ENCODE peak calls at places on chromosomes 7 and 10, in four cellular contexts. K is GM23248; N is CD8-positive, alpha-beta T cell; H is right cardiac atrium. S is an unnamed sample.
A peak's percentile ranks its signal among the peaks of the same experiment; 100 is the strongest.

GRCh38 chr10:2951235-2951835 is 116.0 kb upstream of the PFKP start:
- DNase-seq in K (no peak), N (no peak), H (no peak), S (no peak)

GRCh38 chr7:91034459-91035368 is 229.5 kb upstream of the FZD1 start:
- DNase-seq in K (peak; percentile 70), N (no peak), H (peak; percentile 61), S (peak; percentile 40)

GRCh38 chr10:12501851-12502525 is 152.6 kb downstream of the CAMK1D start:
- DNase-seq in K (no peak), N (no peak), H (peak; percentile 79), S (no peak)

GRCh38 chr10:14670551-14671240 is 104.0 kb downstream of the FAM107B start:
- DNase-seq in K (peak; percentile 61), N (no peak), H (no peak), S (peak; percentile 27)

GRCh38 chr10:129911451-129912160 is 52.5 kb downstream of the EBF3 start:
- DNase-seq in K (no peak), N (no peak), H (no peak), S (no peak)

GRCh38 chr10:112585052-112585451 is 138.0 kb downstream of the VTI1A start:
- DNase-seq in K (peak; percentile 92), N (no peak), H (no peak), S (no peak)

GRCh38 chr7:132435016-132435990 is 141.0 kb downstream of the PLXNA4 start:
- DNase-seq in K (no peak), N (no peak), H (no peak), S (peak; percentile 15)

GRCh38 chr7:106947244-106947728 is 82.2 kb downstream of the PIK3CG start:
- DNase-seq in K (peak; percentile 80), N (no peak), H (peak; percentile 48), S (peak; percentile 17)

GRCh38 chr7:66844552-66845381 is 76.3 kb upstream of the TMEM248 start:
- DNase-seq in K (peak; percentile 99), N (peak; percentile 99), H (peak; percentile 99), S (peak; percentile 97)

GRCh38 chr10:60916025-60916424 is 28.0 kb downstream of the RHOBTB1 start:
- DNase-seq in K (no peak), N (no peak), H (peak; percentile 32), S (no peak)

GRCh38 chr7:17311952-17312351 is 13.5 kb downstream of the AHR start:
- DNase-seq in K (peak; percentile 66), N (no peak), H (no peak), S (no peak)
- H3K4me1 ChIP-seq in K (peaks cover 43% of the 10 kb centered on the region), N (no peaks in the 10 kb centered on the region), H (peaks cover 2% of the 10 kb centered on the region), S (peaks cover 13% of the 10 kb centered on the region)

DNA sequence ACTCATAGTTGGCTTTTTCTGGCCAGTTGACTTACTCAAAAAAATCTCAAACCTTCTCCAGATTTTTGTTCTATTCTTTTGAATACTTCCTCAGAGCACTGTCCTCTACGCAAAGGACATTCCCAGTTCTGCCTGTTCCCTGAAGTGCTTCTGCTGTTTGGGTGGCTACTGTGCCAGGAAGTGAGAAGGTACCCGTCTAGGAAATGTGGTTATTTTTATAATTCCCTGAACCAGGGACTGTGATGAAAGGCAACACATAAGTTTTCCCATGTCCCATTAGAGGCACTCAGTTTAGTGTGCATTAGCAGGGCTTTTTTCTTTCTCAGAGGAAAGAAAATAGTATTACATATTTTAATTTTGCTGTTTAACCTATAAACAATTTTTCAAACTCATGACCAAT is 370.3 kb downstream of the PHTF2 start:
- DNase-seq in K (no peak), N (no peak), H (no peak), S (no peak)
- H3K4me1 ChIP-seq in K (peaks cover 6% of the 10 kb centered on the region), N (no peaks in the 10 kb centered on the region), H (no peaks in the 10 kb centered on the region), S (no peaks in the 10 kb centered on the region)

GRCh38 chr7:100475549-100475948 is 3.5 kb downstream of the TSC22D4 start:
- DNase-seq in K (no peak), N (no peak), H (peak; percentile 91), S (no peak)
- H3K4me1 ChIP-seq in K (peaks cover 11% of the 10 kb centered on the region), N (peaks cover 53% of the 10 kb centered on the region), H (peaks cover 19% of the 10 kb centered on the region), S (peaks cover 2% of the 10 kb centered on the region)

DNA sequence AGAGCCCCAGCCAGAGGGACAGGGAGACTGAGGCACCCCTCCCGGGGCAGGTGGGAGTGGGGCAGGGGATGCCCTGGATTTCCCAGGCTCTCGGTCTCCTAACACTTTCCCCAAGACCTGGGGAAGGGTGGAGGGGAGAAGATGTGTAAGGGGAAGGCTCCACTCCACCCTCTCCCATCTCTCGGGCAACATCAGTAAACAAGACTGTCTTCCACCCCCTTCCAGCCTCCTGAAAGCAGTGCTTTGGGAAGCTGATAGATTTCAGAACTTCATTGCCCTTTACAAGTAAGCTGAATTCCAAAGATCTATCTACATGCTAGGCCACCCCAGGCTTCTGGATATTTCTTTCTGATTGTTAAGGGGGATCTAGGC is 3.7 kb downstream of the FLNC start:
- DNase-seq in K (peak; percentile 80), N (no peak), H (no peak), S (no peak)
- H3K4me1 ChIP-seq in K (peaks cover 28% of the 10 kb centered on the region), N (peaks cover 19% of the 10 kb centered on the region), H (peaks cover 3% of the 10 kb centered on the region), S (no peaks in the 10 kb centered on the region)

DNA sequence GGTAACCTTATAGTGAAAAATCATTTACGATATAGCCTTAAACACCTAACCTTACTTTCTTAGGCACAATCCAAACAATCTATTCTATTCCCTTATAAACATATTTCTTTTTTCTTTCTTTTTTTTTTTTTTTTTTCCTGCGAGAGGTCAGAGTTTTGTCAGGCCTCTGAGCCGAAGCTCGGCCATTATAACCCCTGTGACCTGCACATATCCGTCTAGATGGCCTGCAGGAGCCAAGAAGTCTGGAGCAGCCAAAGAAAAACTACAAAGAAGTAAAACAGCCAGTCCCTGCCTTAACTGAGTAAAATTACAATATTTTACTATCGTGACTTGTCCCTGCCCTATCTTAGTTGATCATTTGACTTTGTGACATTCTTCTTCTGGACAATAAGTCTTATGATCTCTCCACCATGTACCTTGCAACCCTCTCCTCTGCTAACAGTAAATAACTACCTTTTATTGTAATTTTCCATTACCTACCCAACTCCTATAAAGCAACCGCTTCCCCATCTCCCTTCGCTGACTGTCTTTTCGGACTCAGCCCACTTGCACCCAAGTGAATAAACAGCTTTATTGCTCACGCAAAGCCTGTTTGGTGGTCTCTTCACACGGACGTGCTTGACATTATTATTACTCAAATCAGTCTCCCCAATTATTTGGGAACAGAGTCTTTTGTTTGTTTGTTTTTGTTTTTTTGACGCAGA is 64.5 kb downstream of the AOAH start:
- DNase-seq in K (no peak), N (no peak), H (no peak), S (no peak)
- H3K4me1 ChIP-seq in K (peaks cover 26% of the 10 kb centered on the region), N (peaks cover 7% of the 10 kb centered on the region), H (no peaks in the 10 kb centered on the region), S (peaks cover 6% of the 10 kb centered on the region)

DNA sequence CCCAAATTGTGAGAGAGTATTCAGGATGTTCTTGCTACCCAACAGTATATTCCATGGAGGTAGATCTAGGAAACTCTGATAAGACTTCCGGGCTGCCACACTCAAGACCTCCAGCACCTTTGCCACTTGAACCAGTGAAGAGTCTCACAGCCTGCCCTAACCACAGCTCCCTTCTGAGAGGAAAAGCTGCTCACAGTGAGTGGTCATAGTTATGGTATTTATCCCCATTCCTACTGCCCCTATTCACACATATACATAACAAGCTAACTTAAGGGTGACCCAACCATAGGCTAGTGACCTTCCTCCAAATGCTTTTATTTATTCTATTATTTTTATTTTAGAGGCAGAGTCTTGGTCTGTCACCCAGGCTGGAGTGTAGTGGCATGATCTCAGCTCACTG is 156.3 kb downstream of the PTEN start:
- DNase-seq in K (peak; percentile 49), N (no peak), H (no peak), S (no peak)
- H3K4me1 ChIP-seq in K (peaks cover 15% of the 10 kb centered on the region), N (no peaks in the 10 kb centered on the region), H (no peaks in the 10 kb centered on the region), S (no peaks in the 10 kb centered on the region)

DNA sequence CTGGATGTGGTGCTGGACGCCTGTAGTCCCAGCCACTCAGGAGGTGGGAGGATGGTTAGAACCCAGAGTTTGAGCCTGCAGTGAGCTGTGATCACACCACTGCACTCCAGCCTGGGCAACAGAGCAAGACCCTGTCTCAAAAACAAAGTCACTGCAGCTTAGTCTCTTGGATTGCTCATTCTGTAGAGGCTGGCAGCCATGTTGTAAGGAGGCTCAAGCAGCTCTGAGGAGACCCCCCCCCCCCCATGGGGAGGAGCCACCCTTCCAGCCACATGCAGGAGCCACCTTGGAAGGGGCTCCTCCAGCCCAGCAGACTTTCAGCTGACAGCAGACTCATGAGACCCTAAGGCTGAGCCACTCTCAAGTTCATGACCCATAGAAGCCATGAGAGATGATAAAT is 68.4 kb downstream of the FOXL3 start:
- DNase-seq in K (no peak), N (no peak), H (no peak), S (no peak)
- H3K4me1 ChIP-seq in K (no peaks in the 10 kb centered on the region), N (peaks cover 38% of the 10 kb centered on the region), H (no peaks in the 10 kb centered on the region), S (no peaks in the 10 kb centered on the region)

GRCh38 chr10:43038783-43039628 is 37.9 kb upstream of the RET start:
- DNase-seq in K (no peak), N (no peak), H (no peak), S (no peak)

GRCh38 chr10:43035785-43036184 is 41.1 kb upstream of the RET start:
- DNase-seq in K (no peak), N (no peak), H (no peak), S (no peak)

GRCh38 chr10:43037942-43038782 is 38.7 kb upstream of the RET start:
- DNase-seq in K (no peak), N (no peak), H (no peak), S (no peak)

GRCh38 chr10:43037440-43037839 is 39.4 kb upstream of the RET start:
- DNase-seq in K (no peak), N (no peak), H (no peak), S (no peak)

DNA sequence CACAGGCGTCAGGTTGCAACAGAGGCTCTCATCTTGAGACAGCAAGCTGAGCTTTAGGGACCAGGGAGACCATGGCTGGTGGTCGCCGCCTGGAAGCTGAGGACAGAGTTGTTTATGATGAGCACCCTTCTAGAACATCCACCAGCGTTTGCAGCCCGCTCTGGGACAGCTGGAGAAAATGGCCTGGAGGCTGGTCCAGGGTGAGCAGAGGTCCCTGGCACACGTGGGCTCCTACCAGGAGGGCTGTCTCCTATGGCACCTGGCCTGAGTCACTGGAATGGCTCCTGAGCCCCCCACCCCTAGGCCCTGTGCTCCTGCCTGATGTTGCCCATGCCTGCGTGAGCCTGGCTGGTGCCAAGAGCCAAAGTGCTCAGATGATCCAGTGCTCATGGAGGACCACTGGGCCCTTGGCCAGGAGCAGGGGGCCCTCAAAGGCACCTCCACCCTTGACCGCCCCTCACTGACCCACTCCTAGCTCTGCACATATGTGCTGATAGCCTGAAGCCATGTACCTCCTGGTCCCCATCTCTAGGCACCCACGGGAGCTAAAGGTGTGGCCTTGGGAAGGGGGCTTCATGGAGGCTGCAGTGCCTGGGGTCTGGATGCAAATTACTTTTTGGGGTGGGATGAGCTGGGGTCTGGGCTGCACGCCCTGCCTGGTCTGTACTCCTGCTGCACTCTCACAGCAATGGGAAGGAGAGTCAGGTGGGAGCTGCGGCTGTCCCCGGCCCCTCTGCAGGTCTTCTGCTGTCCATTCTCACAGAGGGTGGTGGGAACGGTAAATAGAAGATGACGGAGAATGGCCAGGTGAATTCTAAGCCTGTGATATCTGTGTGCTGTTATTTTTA is 40.1 kb upstream of the RET start:
- DNase-seq in K (no peak), N (no peak), H (no peak), S (no peak)
- H3K4me1 ChIP-seq in K (no peaks in the 10 kb centered on the region), N (no peaks in the 10 kb centered on the region), H (no peaks in the 10 kb centered on the region), S (no peaks in the 10 kb centered on the region)

DNA sequence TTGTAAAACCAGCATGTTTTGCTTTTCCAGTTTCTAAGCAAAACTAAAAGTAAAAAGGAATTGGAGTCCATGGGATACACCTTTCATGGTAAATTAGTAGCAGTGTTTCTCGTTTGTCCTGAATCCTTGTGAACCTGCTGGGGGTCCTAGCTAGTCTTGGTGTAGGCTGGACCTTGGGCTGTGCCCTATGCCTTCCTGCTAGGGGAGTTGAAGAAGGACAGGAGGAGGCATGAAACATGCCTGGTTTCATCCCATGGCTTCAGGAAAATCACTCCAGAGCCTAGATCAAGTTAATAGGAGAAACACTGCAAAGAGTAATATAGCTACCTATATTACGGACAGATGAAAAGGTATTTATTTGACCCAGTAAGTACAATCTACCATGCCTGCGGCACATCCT is 41.1 kb upstream of the GDF10 start:
- DNase-seq in K (no peak), N (no peak), H (no peak), S (no peak)
- H3K4me1 ChIP-seq in K (no peaks in the 10 kb centered on the region), N (peaks cover 82% of the 10 kb centered on the region), H (peaks cover 3% of the 10 kb centered on the region), S (peaks cover 3% of the 10 kb centered on the region)

S was measured in small intestine.